ENCODE peak calls at places on chromosome 7, in four cellular contexts. P, U, H and J are unnamed samples.

GRCh38 chr7:70694909-70695803 is 436.8 kb upstream of the GALNT17 start:
- DNase-seq in U (peak), P (peak), H (peak), J (no peak)

GRCh38 chr7:84113286-84113685 is 81.3 kb downstream of the SEMA3A start:
- DNase-seq in P (no peak), H (no peak), U (no peak), J (no peak)

GRCh38 chr7:7504910-7505704 is 30.6 kb downstream of the COL28A1 start:
- DNase-seq in H (no peak), P (peak), U (no peak), J (no peak)

GRCh38 chr7:105284014-105284413 is 104.7 kb downstream of the SRPK2 start:
- DNase-seq in P (no peak), U (no peak), H (no peak), J (no peak)

GRCh38 chr7:87398441-87398840 is 53.0 kb downstream of the CROT start:
- DNase-seq in U (no peak), P (peak), H (no peak), J (peak)

GRCh38 chr7:32587431-32587948 is 92.2 kb downstream of the AVL9 start:
- DNase-seq in U (peak), H (peak), P (peak), J (peak)

GRCh38 chr7:42217548-42217947 is 19.5 kb downstream of the GLI3 start:
- DNase-seq in U (no peak), H (no peak), P (no peak), J (no peak)

GRCh38 chr7:95596183-95597135 is at the start of gene PDK4:
- DNase-seq in P (peak), U (peak), H (peak), J (no peak)

GRCh38 chr7:130921391-130922180 is 187.6 kb upstream of the KLF14 start:
- DNase-seq in H (peak), U (peak), P (peak), J (no peak)
- H3K4me3 ChIP-seq in H (peak), U (no peak), P (peak), J (peak)

DNA sequence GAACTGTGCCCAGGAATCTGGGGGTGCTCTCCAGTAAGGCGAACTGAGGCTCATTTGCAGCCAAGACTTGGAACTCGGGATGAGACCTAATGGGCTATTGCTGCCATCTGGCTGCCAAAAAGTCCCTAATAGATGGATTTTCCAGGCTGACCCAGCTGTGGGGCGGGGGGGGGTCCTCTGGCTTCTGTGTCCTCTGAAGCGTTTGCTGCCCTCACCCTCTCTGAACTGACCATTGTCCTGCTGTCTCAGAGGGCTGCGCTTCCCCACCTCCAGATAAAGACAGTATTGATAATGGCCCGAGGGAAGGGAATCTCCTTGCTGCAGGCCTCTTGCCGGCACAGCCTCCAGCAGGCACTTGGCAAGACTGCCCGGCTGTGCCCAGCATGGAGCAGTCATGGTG is 46.6 kb downstream of the CLEC2L start:
- DNase-seq in P (no peak), U (no peak), H (no peak), J (no peak)
- TF ChIP-seq CTCF in P (peak), U (no peak), H (no peak), J (no peak)

GRCh38 chr7:158479021-158479679 is 108.5 kb downstream of the PTPRN2 start:
- DNase-seq in P (no peak), U (no peak), H (no peak), J (no peak)
- H3K4me3 ChIP-seq in P (no peak), U (no peak), H (no peak), J (no peak)

GRCh38 chr7:117372073-117372472 is 49.2 kb upstream of the WNT2 start:
- DNase-seq in H (no peak), U (no peak), P (no peak), J (no peak)
- TF ChIP-seq CTCF in H (no peak), U (no peak), P (no peak), J (no peak)

GRCh38 chr7:55568613-55569268 is 3.6 kb downstream of the VOPP1 start:
- DNase-seq in P (peak), U (no peak), H (no peak), J (no peak)

GRCh38 chr7:55570939-55571338 is 1.4 kb downstream of the VOPP1 start:
- DNase-seq in U (no peak), P (peak), H (no peak), J (no peak)

GRCh38 chr7:55570218-55570873 is 2.0 kb downstream of the VOPP1 start:
- DNase-seq in P (peak), U (no peak), H (no peak), J (no peak)

GRCh38 chr7:55569269-55569663 is 3.0 kb downstream of the VOPP1 start:
- DNase-seq in P (no peak), U (no peak), H (no peak), J (no peak)

GRCh38 chr7:55569797-55570196 is 2.5 kb downstream of the VOPP1 start:
- DNase-seq in U (no peak), H (no peak), P (no peak), J (no peak)
- H3K4me3 ChIP-seq in U (no peak), H (peak), P (no peak), J (no peak)

DNA sequence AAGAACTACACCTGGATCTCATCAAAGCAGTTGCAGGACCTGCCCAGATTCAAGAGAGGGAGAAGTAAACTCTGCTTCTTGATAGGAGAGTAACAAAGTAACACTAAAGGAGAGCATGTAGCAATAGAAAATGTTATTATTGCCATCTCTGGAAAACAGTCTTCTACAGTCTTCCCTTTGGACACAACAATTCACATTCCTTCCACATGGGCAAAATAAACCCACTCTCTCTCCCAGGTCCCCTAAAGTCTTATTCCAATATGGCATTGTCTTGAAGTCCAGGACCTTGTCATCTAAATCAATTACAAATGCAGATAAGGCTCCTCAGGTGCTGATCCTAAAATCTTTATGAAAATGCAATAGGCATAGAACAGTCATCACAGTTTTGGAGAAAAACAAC is 10.3 kb upstream of the WNT2 start:
- DNase-seq in H (no peak), U (no peak), P (no peak), J (no peak)
- TF ChIP-seq CTCF in H (no peak), U (peak), P (peak), J (no peak)

DNA sequence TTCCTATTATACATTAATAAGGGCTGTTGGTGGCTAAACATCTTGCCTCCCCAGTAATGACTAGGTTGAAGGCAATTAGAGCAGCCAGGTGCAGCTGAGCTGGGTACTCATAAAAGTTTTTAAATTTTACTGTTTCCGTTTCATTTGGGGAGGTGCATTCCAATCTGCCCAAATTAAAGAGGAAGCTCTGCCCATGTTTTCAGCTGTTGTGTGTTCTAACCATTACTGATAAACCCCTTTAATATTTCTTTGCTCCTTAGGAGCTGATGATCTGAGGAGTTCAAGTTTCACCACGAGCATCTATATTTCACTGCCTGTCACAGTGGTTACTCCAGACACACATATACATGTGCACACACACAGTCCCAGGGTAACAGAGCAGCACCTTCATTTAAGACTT is 94.4 kb downstream of the JAZF1 start:
- DNase-seq in P (no peak), U (no peak), H (no peak), J (no peak)
- H3K4me3 ChIP-seq in P (no peak), U (no peak), H (no peak), J (no peak)